ENCODE peak calls at places on chromosomes 6 and 20, in four cellular contexts. One of them, this sample, is unnamed.
A peak's percentile ranks its signal among the peaks of the same experiment; 100 is the strongest.

GRCh38 chr6:39790772-39791171 is 1.4 kb upstream of the DAAM2 start:
- DNase-seq in SK-N-SH: no peak
- DNase-seq in K562: no peak
- DNase-seq in H1: no peak
- DNase-seq in this sample: no peak

GRCh38 chr6:20978176-20978614 is 443.9 kb downstream of the CDKAL1 start:
- DNase-seq in SK-N-SH: no peak
- DNase-seq in K562: no peak
- DNase-seq in H1: no peak
- DNase-seq in this sample: no peak

GRCh38 chr6:71403422-71404134 is 115.0 kb downstream of the OGFRL1 start:
- DNase-seq in H1: no peak
- DNase-seq in SK-N-SH: no peak
- DNase-seq in K562: no peak
- DNase-seq in this sample: no peak

GRCh38 chr20:18416478-18416877 is 50.4 kb downstream of the DZANK1 start:
- DNase-seq in SK-N-SH: no peak
- DNase-seq in K562: no peak
- DNase-seq in H1: no peak
- DNase-seq in this sample: no peak

GRCh38 chr20:53287357-53288042 is 306.1 kb downstream of the ZNF217 start:
- DNase-seq in SK-N-SH: no peak
- DNase-seq in H1: no peak
- DNase-seq in K562: no peak
- DNase-seq in this sample: no peak

GRCh38 chr6:21748343-21749063 is 155.0 kb downstream of the SOX4 start:
- DNase-seq in K562: no peak
- DNase-seq in H1: no peak
- DNase-seq in SK-N-SH: no peak
- DNase-seq in this sample: no peak

GRCh38 chr20:17376031-17376430 is 149.2 kb downstream of the PCSK2 start:
- DNase-seq in SK-N-SH: no peak
- DNase-seq in K562: no peak
- DNase-seq in H1: no peak
- DNase-seq in this sample: no peak

GRCh38 chr6:143337201-143337949 is 113.1 kb downstream of the ADAT2 start:
- DNase-seq in SK-N-SH: peak; percentile 48
- DNase-seq in H1: peak; percentile 98
- DNase-seq in K562: peak; percentile 78
- DNase-seq in this sample: peak; percentile 95

GRCh38 chr20:59221049-59221748 is 57.6 kb downstream of the ZNF831 start:
- DNase-seq in H1: no peak
- DNase-seq in K562: no peak
- DNase-seq in SK-N-SH: no peak
- DNase-seq in this sample: no peak

GRCh38 chr6:26571592-26572296 is 25.0 kb upstream of the ABT1 start:
- DNase-seq in K562: peak; percentile 97
- DNase-seq in H1: peak; percentile 87
- DNase-seq in SK-N-SH: peak; percentile 53
- DNase-seq in this sample: peak; percentile 70

GRCh38 chr6:136365781-136366354 is 76.2 kb upstream of the BCLAF1 start:
- DNase-seq in H1: no peak
- DNase-seq in SK-N-SH: no peak
- DNase-seq in K562: no peak
- DNase-seq in this sample: no peak

GRCh38 chr6:38184780-38185080 is 365.2 kb downstream of the ZFAND3 start:
- DNase-seq in SK-N-SH: peak; percentile 69
- DNase-seq in K562: no peak
- DNase-seq in H1: peak; percentile 32
- DNase-seq in this sample: peak; percentile 5

DNA sequence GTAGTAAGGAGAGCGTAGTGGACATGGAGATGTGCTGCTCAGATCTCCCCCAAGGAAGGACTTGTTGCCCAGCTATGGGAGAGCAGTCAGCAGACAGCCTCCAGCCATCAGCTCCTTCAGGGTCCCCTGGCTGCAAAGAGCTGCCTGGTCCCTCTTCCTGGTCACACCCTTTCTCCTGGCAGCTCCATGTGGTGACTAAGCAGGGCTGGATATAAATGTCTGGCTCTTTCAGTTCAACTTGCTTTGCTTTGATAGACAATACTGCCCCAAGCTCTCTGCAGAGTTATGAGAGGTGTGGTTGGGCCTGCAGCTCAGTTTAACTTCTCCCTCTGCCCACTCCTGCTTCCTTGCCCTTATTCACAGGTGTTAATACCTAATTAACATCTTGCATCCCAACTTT is 64.1 kb upstream of the DDR1 start:
- DNase-seq in H1: no peak
- DNase-seq in K562: peak; percentile 41
- DNase-seq in SK-N-SH: no peak
- DNase-seq in this sample: no peak
- TF ChIP-seq CTCF in H1: no peak
- TF ChIP-seq CTCF in K562: no peak
- TF ChIP-seq CTCF in SK-N-SH: peak; percentile 25
- TF ChIP-seq CTCF in this sample: no peak

GRCh38 chr6:75830959-75831885 is 82.2 kb downstream of the MYO6 start:
- DNase-seq in SK-N-SH: no peak
- DNase-seq in H1: no peak
- DNase-seq in K562: peak; percentile 8
- DNase-seq in this sample: no peak
- TF ChIP-seq TEAD4 in SK-N-SH: no peak
- TF ChIP-seq TEAD4 in H1: no peak
- TF ChIP-seq TEAD4 in K562: no peak
- TF ChIP-seq TEAD4 in this sample: no peak

GRCh38 chr6:35048631-35049083 is 92.5 kb downstream of the TCP11 start:
- DNase-seq in K562: no peak
- DNase-seq in H1: no peak
- DNase-seq in SK-N-SH: peak; percentile 30
- DNase-seq in this sample: peak; percentile 42
- TF ChIP-seq CTCF in K562: peak; percentile 29
- TF ChIP-seq CTCF in H1: peak; percentile 52
- TF ChIP-seq CTCF in SK-N-SH: no peak
- TF ChIP-seq CTCF in this sample: no peak

DNA sequence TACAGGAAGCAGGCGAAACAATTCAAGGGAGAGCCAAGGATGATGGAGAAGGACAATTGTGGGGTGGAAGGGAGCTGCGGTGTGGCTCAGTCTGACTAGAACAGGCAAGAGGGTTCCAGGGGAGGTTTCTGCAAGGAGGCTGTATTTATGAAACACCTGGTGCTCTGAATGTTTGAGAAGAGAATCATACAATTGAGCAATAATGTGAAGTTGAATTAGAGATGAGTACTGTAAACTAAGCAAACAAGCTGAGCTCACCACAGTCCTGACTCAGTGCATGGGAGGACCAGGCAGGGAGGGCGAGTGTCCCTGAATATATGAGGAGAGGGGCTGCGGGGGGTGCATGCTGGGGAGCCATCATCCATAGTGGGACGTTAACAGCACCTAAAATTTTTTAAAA is 279.7 kb downstream of the KIF16B start:
- DNase-seq in H1: no peak
- DNase-seq in K562: no peak
- DNase-seq in SK-N-SH: no peak
- DNase-seq in this sample: no peak
- TF ChIP-seq TEAD4 in H1: no peak
- TF ChIP-seq TEAD4 in K562: no peak
- TF ChIP-seq TEAD4 in SK-N-SH: no peak
- TF ChIP-seq TEAD4 in this sample: no peak

DNA sequence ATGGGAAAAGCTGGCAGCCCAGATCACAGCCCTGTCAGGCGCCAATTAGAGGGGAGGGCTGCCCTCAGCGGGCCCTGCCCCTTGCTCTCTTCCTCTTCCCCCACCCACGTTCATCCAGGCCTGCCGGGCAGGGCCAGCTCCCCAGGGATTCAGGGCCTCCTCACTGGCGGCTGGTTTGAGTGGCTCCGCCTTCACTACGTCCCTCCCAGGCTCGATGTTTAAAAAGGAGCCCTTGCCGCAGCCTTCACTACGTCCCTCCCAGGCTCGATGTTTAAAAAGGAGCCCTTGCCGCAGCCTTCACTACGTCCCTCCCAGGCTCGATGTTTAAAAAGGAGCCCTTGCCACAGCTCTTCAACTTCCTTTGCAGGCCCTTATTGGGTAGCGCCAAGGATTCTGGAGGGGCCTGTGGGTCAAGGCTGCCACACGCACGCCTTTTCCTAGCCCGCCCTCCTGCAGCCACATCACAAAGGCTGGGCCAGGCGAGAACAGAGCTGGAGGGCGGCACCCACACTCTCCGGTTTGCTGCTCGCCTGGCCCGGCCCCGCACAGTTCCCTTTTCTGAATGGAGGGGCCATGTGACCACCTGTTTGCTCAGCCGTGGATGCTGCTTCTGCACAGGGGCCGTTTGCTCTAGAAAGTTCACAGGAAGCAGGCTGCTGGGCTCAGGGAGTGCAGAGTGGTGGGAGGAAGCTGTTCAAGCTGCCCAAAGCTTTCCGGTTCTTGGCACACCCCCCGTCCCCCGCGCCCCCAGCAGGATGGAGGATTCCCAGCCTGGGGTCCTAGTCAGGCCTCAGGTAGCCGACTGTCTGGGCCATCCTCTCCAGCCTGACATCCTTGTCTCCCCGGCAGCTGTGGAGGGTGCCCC is 1.6 kb downstream of the SLC17A9 start:
- DNase-seq in H1: peak; percentile 67
- DNase-seq in SK-N-SH: no peak
- DNase-seq in K562: no peak
- DNase-seq in this sample: peak; percentile 53
- TF ChIP-seq CTCF in H1: no peak
- TF ChIP-seq CTCF in SK-N-SH: no peak
- TF ChIP-seq CTCF in K562: no peak
- TF ChIP-seq CTCF in this sample: no peak

GRCh38 chr6:44009425-44010321 is 117.6 kb downstream of the MRPL14 start:
- DNase-seq in H1: no peak
- DNase-seq in SK-N-SH: no peak
- DNase-seq in K562: no peak
- DNase-seq in this sample: no peak

GRCh38 chr6:44011350-44011925 is 115.8 kb downstream of the MRPL14 start:
- DNase-seq in H1: no peak
- DNase-seq in SK-N-SH: no peak
- DNase-seq in K562: no peak
- DNase-seq in this sample: no peak

GRCh38 chr6:44010411-44011349 is 116.6 kb downstream of the MRPL14 start:
- DNase-seq in SK-N-SH: no peak
- DNase-seq in H1: no peak
- DNase-seq in K562: no peak
- DNase-seq in this sample: no peak

GRCh38 chr6:44008821-44009370 is 118.4 kb downstream of the MRPL14 start:
- DNase-seq in SK-N-SH: no peak
- DNase-seq in H1: no peak
- DNase-seq in K562: no peak
- DNase-seq in this sample: no peak

DNA sequence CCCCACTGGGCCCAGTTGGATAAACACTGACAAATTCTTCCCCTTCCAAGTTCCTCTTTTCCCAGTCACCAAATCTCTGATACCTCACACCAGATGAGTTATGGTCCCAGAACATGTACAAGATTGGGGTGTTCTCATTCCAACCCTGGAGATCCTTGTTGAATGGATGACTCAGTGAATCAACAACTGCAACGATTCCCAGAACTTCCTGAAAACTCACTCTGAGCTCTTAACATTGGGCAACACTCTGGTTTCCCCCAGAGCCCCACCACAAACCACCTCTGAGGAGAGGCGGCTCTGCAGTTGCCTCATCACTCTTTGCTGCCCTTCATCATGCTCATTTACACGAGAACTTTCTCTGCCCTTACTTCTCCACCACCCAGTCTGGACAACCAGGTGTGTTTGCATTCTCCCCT is 115.2 kb downstream of the MRPL14 start:
- DNase-seq in SK-N-SH: no peak
- DNase-seq in H1: no peak
- DNase-seq in K562: peak; percentile 40
- DNase-seq in this sample: no peak
- TF ChIP-seq TEAD4 in SK-N-SH: no peak
- TF ChIP-seq TEAD4 in H1: no peak
- TF ChIP-seq TEAD4 in K562: peak; percentile 57
- TF ChIP-seq TEAD4 in this sample: no peak

DNA sequence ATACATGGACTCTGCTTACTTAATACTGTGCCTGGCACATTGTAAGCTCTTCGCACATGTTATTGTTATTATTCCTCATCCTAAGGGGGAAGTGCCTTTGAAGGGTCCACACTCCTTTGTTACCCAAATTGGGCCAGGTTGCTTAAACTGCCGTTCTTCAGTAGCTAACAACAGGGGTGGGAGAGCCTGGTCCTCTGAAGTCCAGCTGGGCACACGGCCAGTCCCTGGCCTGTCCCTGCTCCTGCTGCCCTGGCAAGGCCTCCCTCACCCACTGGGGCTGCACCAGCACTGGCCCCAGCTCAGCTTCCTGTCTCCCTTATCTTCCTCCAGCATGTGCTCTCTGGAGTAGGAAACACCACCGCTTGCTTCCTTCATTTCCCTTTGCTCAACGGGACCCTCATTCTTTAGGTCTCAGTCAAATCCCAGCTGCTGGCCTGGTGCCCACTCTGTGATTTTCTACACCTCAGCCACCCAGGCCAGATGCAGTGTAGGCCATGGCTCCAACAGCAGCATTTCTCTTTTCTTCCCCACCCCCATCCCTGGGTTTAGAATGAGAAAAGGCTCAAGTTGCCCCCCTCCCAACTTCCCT is 5.5 kb upstream of the PROCR start:
- DNase-seq in SK-N-SH: peak; percentile 80
- DNase-seq in H1: peak; percentile 62
- DNase-seq in K562: peak; percentile 62
- DNase-seq in this sample: no peak
- TF ChIP-seq CTCF in SK-N-SH: no peak
- TF ChIP-seq CTCF in H1: no peak
- TF ChIP-seq CTCF in K562: no peak
- TF ChIP-seq CTCF in this sample: no peak

GRCh38 chr6:129140571-129140970 is 257.6 kb downstream of the LAMA2 start:
- DNase-seq in SK-N-SH: no peak
- DNase-seq in K562: no peak
- DNase-seq in H1: no peak
- DNase-seq in this sample: no peak
- TF ChIP-seq TEAD4 in SK-N-SH: no peak
- TF ChIP-seq TEAD4 in K562: no peak
- TF ChIP-seq TEAD4 in H1: no peak
- TF ChIP-seq TEAD4 in this sample: no peak

GRCh38 chr20:45064812-45065211 is 36.1 kb downstream of the KCNS1 start:
- DNase-seq in K562: no peak
- DNase-seq in SK-N-SH: no peak
- DNase-seq in H1: no peak
- DNase-seq in this sample: no peak

GRCh38 chr20:45067087-45067486 is 33.8 kb downstream of the KCNS1 start:
- DNase-seq in SK-N-SH: no peak
- DNase-seq in K562: no peak
- DNase-seq in H1: no peak
- DNase-seq in this sample: no peak

GRCh38 chr20:45067558-45067957 is 33.4 kb downstream of the KCNS1 start:
- DNase-seq in SK-N-SH: no peak
- DNase-seq in H1: no peak
- DNase-seq in K562: no peak
- DNase-seq in this sample: no peak

GRCh38 chr20:45069261-45069660 is 31.7 kb downstream of the KCNS1 start:
- DNase-seq in H1: no peak
- DNase-seq in K562: peak; percentile 9
- DNase-seq in SK-N-SH: no peak
- DNase-seq in this sample: no peak

GRCh38 chr20:45066372-45066771 is 34.6 kb downstream of the KCNS1 start:
- DNase-seq in SK-N-SH: no peak
- DNase-seq in H1: no peak
- DNase-seq in K562: no peak
- DNase-seq in this sample: no peak
- TF ChIP-seq CTCF in SK-N-SH: no peak
- TF ChIP-seq CTCF in H1: no peak
- TF ChIP-seq CTCF in K562: no peak
- TF ChIP-seq CTCF in this sample: no peak

GRCh38 chr20:4835244-4836177 is 113.8 kb downstream of the PRND start:
- DNase-seq in SK-N-SH: no peak
- DNase-seq in K562: no peak
- DNase-seq in H1: no peak
- DNase-seq in this sample: no peak
- TF ChIP-seq TEAD4 in SK-N-SH: no peak
- TF ChIP-seq TEAD4 in K562: no peak
- TF ChIP-seq TEAD4 in H1: no peak
- TF ChIP-seq TEAD4 in this sample: no peak

This sample was measured in WTC11.